ENCODE peak calls at places on chromosomes 11 and 22, in nine cellular contexts. G is sigmoid colon, I is fibroblast of lung, R is right atrium auricular region, D is OCI-LY7, U is omental fat pad, O is stomach, J is astrocyte of the spinal cord, W is HFFc6. F is an unnamed sample.

GRCh38 chr22:40491990-40492631 is 121.7 kb downstream of the SGSM3 start:
- DNase-seq in U (no peak), G (no peak), D (peak; percentile 91), W (no peak), O (no peak), J (peak; percentile 43), I (peak; percentile 72), R (no peak), F (no peak)

GRCh38 chr11:65083134-65083833 is 556 bp downstream of the CDCA5 start:
- DNase-seq in R (no peak), J (no peak), I (no peak), O (no peak), W (peak; percentile 13), D (peak; percentile 43), U (no peak), G (no peak), F (no peak)

GRCh38 chr22:17228725-17229126 is 9.5 kb upstream of the ADA2 start:
- DNase-seq in O (no peak), R (no peak), G (no peak), I (no peak), D (no peak), J (no peak), W (no peak), U (no peak), F (no peak)

GRCh38 chr11:94507485-94507884 is 4.8 kb upstream of the C11orf97 start:
- DNase-seq in O (no peak), U (no peak), I (no peak), W (peak; percentile 10), J (no peak), D (no peak), R (no peak), G (no peak), F (no peak)

GRCh38 chr11:75535039-75535563 is 9.4 kb upstream of the GDPD5 start:
- DNase-seq in G (no peak), W (no peak), R (no peak), U (no peak), O (no peak), J (no peak), I (no peak), D (no peak), F (no peak)

GRCh38 chr11:38169286-38169685 is 1571.2 kb upstream of the RAG2 start:
- DNase-seq in G (no peak), O (no peak), J (peak; percentile 73), D (no peak), I (peak; percentile 67), U (no peak), W (no peak), R (no peak), F (no peak)

GRCh38 chr11:122743949-122744876 is 88.7 kb downstream of the UBASH3B start:
- DNase-seq in R (no peak), I (no peak), U (no peak), J (no peak), G (peak; percentile 69), W (no peak), O (peak; percentile 31), D (peak; percentile 92), F (no peak)

GRCh38 chr11:30758012-30758411 is 171.9 kb upstream of the MPPED2 start:
- DNase-seq in D (no peak), G (no peak), R (no peak), U (no peak), J (no peak), W (no peak), I (no peak), O (no peak), F (no peak)

GRCh38 chr22:28594784-28595324 is 84.8 kb downstream of the TTC28 start:
- DNase-seq in D (peak; percentile 62), G (no peak), J (peak; percentile 76), W (peak; percentile 73), O (no peak), U (no peak), I (peak; percentile 86), R (no peak), F (no peak)

GRCh38 chr11:61183645-61184044 is 19.7 kb upstream of the PGA3 start:
- DNase-seq in W (no peak), U (no peak), O (no peak), G (peak; percentile 4), R (no peak), I (no peak), D (no peak), J (no peak), F (no peak)

GRCh38 chr22:37203354-37204044 is 8.8 kb downstream of the SSTR3 start:
- DNase-seq in U (no peak), W (no peak), O (no peak), R (no peak), J (no peak), I (no peak), D (no peak), G (peak; percentile 47), F (no peak)

GRCh38 chr11:34274712-34275398 is 83.0 kb downstream of the ABTB2 start:
- DNase-seq in W (peak; percentile 96), R (peak; percentile 96), D (no peak), I (peak; percentile 97), O (peak; percentile 87), G (peak; percentile 96), U (peak; percentile 56), J (peak; percentile 94), F (no peak)

GRCh38 chr11:84722583-84723108 is 904.5 kb downstream of the DLG2 start:
- DNase-seq in I (no peak), W (no peak), U (no peak), O (no peak), G (no peak), R (no peak), D (peak; percentile 6), J (no peak), F (no peak)

GRCh38 chr11:134592391-134592990 is 180.4 kb upstream of the B3GAT1 start:
- DNase-seq in R (no peak), D (peak; percentile 21), W (no peak), G (no peak), J (no peak), U (no peak), I (no peak), O (peak; percentile 44), F (peak; percentile 79)

GRCh38 chr22:30167327-30167726 is 79.2 kb downstream of the LIF start:
- DNase-seq in D (no peak), R (no peak), G (no peak), U (no peak), J (no peak), W (no peak), O (no peak), I (no peak), F (no peak)

GRCh38 chr11:103877221-103877620 is 159.2 kb upstream of the DDI1 start:
- DNase-seq in I (peak; percentile 8), W (peak; percentile 51), G (no peak), U (no peak), D (peak; percentile 20), J (peak; percentile 6), R (no peak), O (no peak), F (no peak)
- TF ChIP-seq CTCF in I (no peak), W (peak; percentile 58), G (no peak), U (no peak), D (peak; percentile 52), J (peak; percentile 32), R (no peak), O (no peak), F (no peak)

GRCh38 chr11:35619754-35620640 is 1.7 kb downstream of the FJX1 start:
- DNase-seq in J (peak; percentile 46), R (no peak), U (no peak), W (peak; percentile 12), O (no peak), I (peak; percentile 25), D (no peak), G (peak; percentile 63), F (peak; percentile 84)

GRCh38 chr11:35626511-35626910 is 8.3 kb downstream of the FJX1 start:
- DNase-seq in R (no peak), D (no peak), J (no peak), W (no peak), G (no peak), I (no peak), U (no peak), O (no peak), F (no peak)

GRCh38 chr11:35621620-35622019 is 3.4 kb downstream of the FJX1 start:
- DNase-seq in I (no peak), J (peak; percentile 25), W (no peak), O (no peak), R (no peak), U (no peak), G (no peak), D (no peak), F (no peak)

GRCh38 chr11:35622070-35622469 is 3.8 kb downstream of the FJX1 start:
- DNase-seq in W (peak; percentile 56), R (no peak), U (no peak), I (peak; percentile 58), J (peak; percentile 81), D (no peak), G (no peak), O (no peak), F (no peak)

GRCh38 chr11:35623708-35624168 is 5.5 kb downstream of the FJX1 start:
- DNase-seq in J (peak; percentile 89), O (no peak), U (no peak), R (no peak), G (no peak), D (no peak), I (peak; percentile 81), W (peak; percentile 56), F (no peak)
- TF ChIP-seq CTCF in J (no peak), O (no peak), U (no peak), R (no peak), G (no peak), D (no peak), I (no peak), W (no peak), F (no peak)

GRCh38 chr11:88179966-88180629 is 4.9 kb upstream of the RAB38 start:
- DNase-seq in D (no peak), G (no peak), R (no peak), O (no peak), U (no peak), J (peak; percentile 27), W (no peak), I (peak; percentile 83), F (no peak)
- TF ChIP-seq CTCF in D (no peak), G (no peak), R (no peak), O (no peak), U (no peak), J (peak; percentile 10), W (no peak), I (peak; percentile 9), F (no peak)

GRCh38 chr11:69262918-69263735 is 30.8 kb upstream of the MYEOV start:
- DNase-seq in J (no peak), D (no peak), R (no peak), W (no peak), U (no peak), G (no peak), O (no peak), I (no peak), F (no peak)

GRCh38 chr11:69263736-69264052 is 30.3 kb upstream of the MYEOV start:
- DNase-seq in O (no peak), W (no peak), G (no peak), D (no peak), U (no peak), I (no peak), R (no peak), J (no peak), F (no peak)

GRCh38 chr11:69264486-69264885 is 29.5 kb upstream of the MYEOV start:
- DNase-seq in I (no peak), D (no peak), W (no peak), U (no peak), G (no peak), R (no peak), O (no peak), J (no peak), F (no peak)

GRCh38 chr11:69265911-69266510 is 27.9 kb upstream of the MYEOV start:
- DNase-seq in G (no peak), J (no peak), W (no peak), U (no peak), R (no peak), O (no peak), D (no peak), I (no peak), F (no peak)

GRCh38 chr11:69265210-69265609 is 28.7 kb upstream of the MYEOV start:
- DNase-seq in W (no peak), O (no peak), G (no peak), R (no peak), D (no peak), J (no peak), U (no peak), I (no peak), F (no peak)
- TF ChIP-seq CTCF in W (no peak), O (no peak), G (no peak), R (no peak), D (no peak), J (no peak), U (no peak), I (no peak), F (no peak)

F was measured in osteocyte.